ENCODE peak calls at places on chromosomes 12 and 14, in four cellular contexts. U, J, H and A are unnamed samples. For H3K36me3, the result is how much of the 10 kb centered on the place peaks cover.

GRCh38 chr14:97109234-97109633 is 312.1 kb downstream of the VRK1 start:
- DNase-seq in U (no peak), J (no peak), H (no peak), A (no peak)

GRCh38 chr12:24970177-24970576 is 21.3 kb upstream of the BCAT1 start:
- DNase-seq in U (no peak), J (no peak), H (no peak), A (no peak)

GRCh38 chr12:45401008-45401407 is 185.1 kb downstream of the ANO6 start:
- DNase-seq in U (no peak), J (no peak), H (peak), A (no peak)

GRCh38 chr12:48125985-48126384 is 6.8 kb downstream of the PFKM start:
- DNase-seq in U (no peak), J (no peak), H (no peak), A (no peak)

GRCh38 chr12:57000393-57000792 is 6.0 kb downstream of the ZBTB39 start:
- DNase-seq in U (no peak), J (no peak), H (no peak), A (no peak)

GRCh38 chr14:30875788-30876053 is 1.4 kb downstream of the COCH start:
- DNase-seq in U (no peak), J (no peak), H (no peak), A (no peak)

GRCh38 chr12:72075891-72076557 is 137.4 kb downstream of the TPH2 start:
- DNase-seq in U (peak), J (no peak), H (no peak), A (no peak)

GRCh38 chr14:105499256-105500035 is 8.4 kb downstream of the TEDC1 start:
- DNase-seq in U (peak), J (no peak), H (no peak), A (no peak)

GRCh38 chr14:64417042-64417770 is 29.1 kb downstream of the MTHFD1 start:
- DNase-seq in U (no peak), J (no peak), H (no peak), A (no peak)

GRCh38 chr12:64875186-64875585 is 50.7 kb downstream of the TBC1D30 start:
- DNase-seq in U (no peak), J (no peak), H (no peak), A (no peak)

GRCh38 chr12:27650011-27650410 is 46.2 kb upstream of the REP15 start:
- DNase-seq in U (no peak), J (no peak), H (no peak), A (no peak)

GRCh38 chr14:76900406-76901085 is 74.3 kb downstream of the LRRC74A start:
- DNase-seq in U (no peak), J (no peak), H (no peak), A (no peak)

GRCh38 chr12:120710805-120711296 is 593 bp downstream of the UNC119B start:
- DNase-seq in U (peak), J (no peak), H (no peak), A (peak)

GRCh38 chr12:105334568-105334967 is 4.1 kb downstream of the C12orf75 start:
- DNase-seq in U (no peak), J (no peak), H (no peak), A (peak)

GRCh38 chr14:104298458-104298857 is 160.1 kb downstream of the KIF26A start:
- DNase-seq in U (no peak), J (no peak), H (no peak), A (no peak)

GRCh38 chr14:77219591-77219990 is 38.0 kb downstream of the TMEM63C start:
- DNase-seq in U (no peak), J (no peak), H (peak), A (no peak)

GRCh38 chr12:48486679-48487078 is 4.4 kb downstream of the C12orf54 start:
- DNase-seq in U (no peak), J (no peak), H (no peak), A (peak)

GRCh38 chr12:11786638-11787365 is 137.3 kb downstream of the ETV6 start:
- DNase-seq in U (no peak), J (no peak), H (no peak), A (no peak)

GRCh38 chr12:41212625-41213024 is 24.5 kb downstream of the PDZRN4 start:
- DNase-seq in U (no peak), J (no peak), H (no peak), A (no peak)

GRCh38 chr12:29639893-29640495 is 142.5 kb upstream of the OVCH1 start:
- DNase-seq in U (peak), J (no peak), H (no peak), A (no peak)

GRCh38 chr12:112381421-112381897 is 772 bp downstream of the HECTD4 start:
- DNase-seq in U (peak), J (peak), H (peak), A (peak)

GRCh38 chr14:30267141-30267540 is 291.8 kb upstream of the G2E3 start:
- DNase-seq in U (no peak), J (no peak), H (no peak), A (peak)

GRCh38 chr12:19704966-19705365 is 265.7 kb downstream of the AEBP2 start:
- DNase-seq in U (no peak), J (no peak), H (no peak), A (no peak)

GRCh38 chr12:48961331-48961730 is 4.0 kb upstream of the ARF3 start:
- DNase-seq in U (no peak), J (no peak), H (no peak), A (no peak)

GRCh38 chr12:5571115-5571514 is 139.2 kb downstream of the NTF3 start:
- DNase-seq in U (no peak), J (no peak), H (no peak), A (no peak)

GRCh38 chr12:120643574-120643973 is 3.1 kb downstream of the CABP1 start:
- DNase-seq in U (no peak), J (no peak), H (no peak), A (no peak)

GRCh38 chr12:108907861-108908302 is 28.0 kb downstream of the DAO start:
- DNase-seq in U (no peak), J (no peak), H (peak), A (peak)

GRCh38 chr12:47964102-47964723 is 817 bp downstream of the TMEM106C start:
- DNase-seq in U (peak), J (no peak), H (peak), A (peak)

GRCh38 chr14:71891970-71892369 is 40.3 kb upstream of the RGS6 start:
- DNase-seq in U (no peak), J (no peak), H (no peak), A (no peak)

GRCh38 chr14:71956920-71957563 is 24.8 kb downstream of the RGS6 start:
- DNase-seq in U (no peak), J (no peak), H (no peak), A (no peak)

GRCh38 chr14:22432348-22432976 is 156.6 kb downstream of the DAD1 start:
- DNase-seq in U (peak), J (no peak), H (peak), A (peak)

GRCh38 chr14:99026471-99026870 is 245.5 kb downstream of the BCL11B start:
- DNase-seq in U (peak), J (no peak), H (no peak), A (peak)

GRCh38 chr12:95626854-95627253 is 75.6 kb upstream of the USP44 start:
- DNase-seq in U (no peak), J (no peak), H (no peak), A (no peak)

GRCh38 chr14:39268393-39268792 is 34.7 kb downstream of the MIA2 start:
- DNase-seq in U (no peak), J (no peak), H (no peak), A (peak)

GRCh38 chr12:104482748-104483147 is 26.0 kb downstream of the CHST11 start:
- DNase-seq in U (no peak), J (no peak), H (peak), A (no peak)

GRCh38 chr12:123149088-123149827 is 1.6 kb downstream of the PITPNM2 start:
- DNase-seq in U (peak), J (no peak), H (no peak), A (no peak)

GRCh38 chr12:54060975-54061778 is 7.5 kb downstream of the HOXC4 start:
- DNase-seq in U (peak), J (no peak), H (no peak), A (peak)

GRCh38 chr14:39265032-39265431 is 31.3 kb downstream of the MIA2 start:
- DNase-seq in U (no peak), J (no peak), H (peak), A (peak)

DNA sequence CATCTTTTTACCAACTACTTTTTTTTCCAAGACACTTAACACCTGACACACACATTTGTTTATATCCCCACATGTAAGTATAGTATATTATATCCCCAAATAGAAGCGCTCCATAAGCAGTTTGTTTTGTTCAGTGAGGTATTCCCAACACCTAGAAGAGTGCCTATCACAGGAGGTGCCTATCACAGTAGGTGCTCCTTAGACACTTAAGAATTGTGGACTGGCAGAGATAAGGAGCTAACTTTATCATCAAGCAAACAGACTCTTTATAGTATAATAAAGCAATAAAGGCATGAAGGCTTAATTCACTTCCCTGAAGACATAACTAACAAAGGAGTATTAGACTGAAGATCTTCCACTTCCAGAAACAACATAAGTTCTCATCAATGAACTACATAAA is 29.0 kb downstream of the OSBPL8 start:
- DNase-seq in U (no peak), J (no peak), H (no peak), A (no peak)
- TF ChIP-seq CTCF in U (no peak), J (no peak), H (no peak), A (no peak)

GRCh38 chr12:125300249-125300648 is 235.0 kb downstream of the AACS start:
- DNase-seq in U (peak), J (no peak), H (no peak), A (no peak)

GRCh38 chr12:125296701-125297100 is 231.5 kb downstream of the AACS start:
- DNase-seq in U (no peak), J (no peak), H (no peak), A (no peak)

GRCh38 chr12:125299840-125300239 is 234.6 kb downstream of the AACS start:
- DNase-seq in U (no peak), J (no peak), H (no peak), A (no peak)

GRCh38 chr12:125292700-125293099 is 227.5 kb downstream of the AACS start:
- DNase-seq in U (no peak), J (no peak), H (no peak), A (no peak)

DNA sequence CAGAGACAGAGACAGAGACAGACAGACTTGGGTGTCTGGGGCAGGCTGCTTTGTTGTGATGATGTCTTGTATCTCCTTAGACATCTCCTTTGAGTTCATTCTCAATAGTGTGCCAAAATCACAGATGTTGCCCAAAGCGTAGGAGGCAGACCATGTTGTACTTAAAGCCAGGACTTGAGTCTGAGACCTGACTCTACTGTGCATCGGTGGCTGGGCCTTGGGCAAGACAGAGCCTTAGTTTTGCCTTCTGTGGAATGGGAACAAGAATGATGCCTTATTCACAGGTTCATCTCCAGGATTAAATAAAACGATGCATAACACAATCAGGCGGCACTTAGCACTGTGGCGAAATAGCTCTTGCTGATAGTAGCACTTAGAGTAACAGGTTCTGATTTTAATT is 230.3 kb downstream of the AACS start:
- DNase-seq in U (no peak), J (no peak), H (no peak), A (no peak)
- H3K36me3 ChIP-seq in U (under half), J (under half), H (under half), A (under half)

GRCh38 chr14:102213984-102214658 is 74.4 kb downstream of the WDR20 start:
- DNase-seq in U (peak), J (no peak), H (no peak), A (no peak)
- TF ChIP-seq CTCF in U (peak), J (no peak), H (no peak), A (peak)

GRCh38 chr12:49968431-49968830 is 4.3 kb upstream of the AQP6 start:
- DNase-seq in U (no peak), J (no peak), H (no peak), A (no peak)
- H3K36me3 ChIP-seq in U (under half), J (under half), H (under half), A (under half)